ENCODE peak calls at places on chromosome 5, in four cellular contexts. U is GM12878, F is K562, M is HepG2. C is an unnamed sample.

GRCh38 chr5:39599721-39600431 is 175.1 kb upstream of the DAB2 start:
- DNase-seq in U (no peak), F (peak; percentile 52), M (no peak), C (no peak)

GRCh38 chr5:82147860-82148573 is 130.1 kb downstream of the RPS23 start:
- DNase-seq in U (no peak), F (no peak), M (no peak), C (no peak)

GRCh38 chr5:76337949-76338589 is 65.0 kb upstream of the IQGAP2 start:
- DNase-seq in U (peak; percentile 24), F (peak; percentile 79), M (peak; percentile 60), C (peak; percentile 68)

GRCh38 chr5:140339636-140340035 is 6.8 kb downstream of the HBEGF start:
- DNase-seq in U (no peak), F (no peak), M (no peak), C (no peak)

GRCh38 chr5:170387775-170388174 is 1.4 kb downstream of the KCNMB1 start:
- DNase-seq in U (no peak), F (no peak), M (no peak), C (no peak)

GRCh38 chr5:78548216-78548615 is 100.4 kb downstream of the LHFPL2 start:
- DNase-seq in U (no peak), F (no peak), M (no peak), C (no peak)

GRCh38 chr5:41587668-41588067 is 77.3 kb upstream of the PLCXD3 start:
- DNase-seq in U (no peak), F (no peak), M (no peak), C (no peak)

GRCh38 chr5:140571105-140571504 is 6.5 kb downstream of the SLC35A4 start:
- DNase-seq in U (no peak), F (no peak), M (no peak), C (no peak)

GRCh38 chr5:89399553-89399952 is 516.6 kb upstream of the MEF2C start:
- DNase-seq in U (no peak), F (no peak), M (no peak), C (no peak)

GRCh38 chr5:79567926-79568549 is 44.2 kb upstream of the TENT2 start:
- DNase-seq in U (no peak), F (no peak), M (no peak), C (no peak)

GRCh38 chr5:125478599-125478998 is 732.2 kb upstream of the ZNF608 start:
- DNase-seq in U (no peak), F (no peak), M (no peak), C (no peak)

GRCh38 chr5:125890387-125890955 is 532.7 kb upstream of the GRAMD2B start:
- DNase-seq in U (no peak), F (no peak), M (no peak), C (no peak)

GRCh38 chr5:32859211-32859641 is 148.1 kb downstream of the NPR3 start:
- DNase-seq in U (no peak), F (no peak), M (no peak), C (no peak)
- H3K27me3 ChIP-seq in U (no peaks in the 10 kb centered on the region), F (no peaks in the 10 kb centered on the region), M (no peaks in the 10 kb centered on the region), C (no peaks in the 10 kb centered on the region)

GRCh38 chr5:179408646-179409045 is 63.4 kb upstream of the ADAMTS2 start:
- DNase-seq in U (no peak), F (no peak), M (no peak), C (peak; percentile 27)
- TF ChIP-seq ATF2 in U (no peak), F (no peak), M (no peak), C (no peak)

DNA sequence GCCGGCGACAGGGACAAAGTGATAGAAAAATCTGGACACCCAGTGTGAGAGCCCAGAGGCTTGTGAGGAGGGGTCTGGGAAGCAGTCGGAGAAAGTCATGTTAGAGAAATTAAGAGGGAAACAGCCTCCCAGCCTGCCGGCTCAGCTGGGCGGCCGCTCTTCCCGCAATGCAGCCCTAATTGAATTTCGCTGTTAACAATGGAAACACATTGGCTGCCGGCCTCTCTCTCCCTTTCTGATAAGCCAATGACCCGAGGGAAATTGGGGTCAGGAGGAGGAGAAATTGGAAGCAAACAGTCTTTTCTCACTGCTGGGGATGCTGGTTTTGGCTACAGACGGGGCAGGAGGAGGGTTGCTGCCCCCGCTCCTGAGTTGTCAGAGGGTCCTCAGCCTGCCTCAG is 32.2 kb downstream of the HK3 start:
- DNase-seq in U (no peak), F (peak; percentile 49), M (no peak), C (no peak)
- H3K27me3 ChIP-seq in U (peaks cover 3% of the 10 kb centered on the region), F (peaks cover 33% of the 10 kb centered on the region), M (peaks cover 28% of the 10 kb centered on the region), C (no peaks in the 10 kb centered on the region)

GRCh38 chr5:74543162-74543995 is 97.1 kb downstream of the ENC1 start:
- DNase-seq in U (no peak), F (peak; percentile 15), M (no peak), C (peak; percentile 53)

GRCh38 chr5:74541381-74541781 is 99.1 kb downstream of the ENC1 start:
- DNase-seq in U (no peak), F (no peak), M (no peak), C (no peak)

GRCh38 chr5:74544811-74545210 is 95.7 kb downstream of the ENC1 start:
- DNase-seq in U (no peak), F (no peak), M (no peak), C (no peak)

GRCh38 chr5:74540582-74540981 is 99.9 kb downstream of the ENC1 start:
- DNase-seq in U (no peak), F (no peak), M (no peak), C (no peak)

GRCh38 chr5:74542477-74542876 is 98.1 kb downstream of the ENC1 start:
- DNase-seq in U (no peak), F (no peak), M (no peak), C (no peak)
- TF ChIP-seq ATF2 in U (no peak), F (no peak), M (no peak), C (no peak)

GRCh38 chr5:2897276-2897990 is 146.0 kb upstream of the IRX2 start:
- DNase-seq in U (no peak), F (no peak), M (no peak), C (no peak)
- H3K27me3 ChIP-seq in U (no peaks in the 10 kb centered on the region), F (peaks cover 2% of the 10 kb centered on the region), M (no peaks in the 10 kb centered on the region), C (no peaks in the 10 kb centered on the region)

GRCh38 chr5:142748568-142749249 is 21.5 kb upstream of the ARHGAP26 start:
- DNase-seq in U (no peak), F (peak; percentile 29), M (peak; percentile 42), C (no peak)
- TF ChIP-seq ATF2 in U (no peak), F (no peak), M (no peak), C (no peak)

GRCh38 chr5:85148701-85149100 is 764.0 kb upstream of the EDIL3 start:
- DNase-seq in U (no peak), F (no peak), M (no peak), C (no peak)
- H3K27me3 ChIP-seq in U (no peaks in the 10 kb centered on the region), F (no peaks in the 10 kb centered on the region), M (no peaks in the 10 kb centered on the region), C (no peaks in the 10 kb centered on the region)

DNA sequence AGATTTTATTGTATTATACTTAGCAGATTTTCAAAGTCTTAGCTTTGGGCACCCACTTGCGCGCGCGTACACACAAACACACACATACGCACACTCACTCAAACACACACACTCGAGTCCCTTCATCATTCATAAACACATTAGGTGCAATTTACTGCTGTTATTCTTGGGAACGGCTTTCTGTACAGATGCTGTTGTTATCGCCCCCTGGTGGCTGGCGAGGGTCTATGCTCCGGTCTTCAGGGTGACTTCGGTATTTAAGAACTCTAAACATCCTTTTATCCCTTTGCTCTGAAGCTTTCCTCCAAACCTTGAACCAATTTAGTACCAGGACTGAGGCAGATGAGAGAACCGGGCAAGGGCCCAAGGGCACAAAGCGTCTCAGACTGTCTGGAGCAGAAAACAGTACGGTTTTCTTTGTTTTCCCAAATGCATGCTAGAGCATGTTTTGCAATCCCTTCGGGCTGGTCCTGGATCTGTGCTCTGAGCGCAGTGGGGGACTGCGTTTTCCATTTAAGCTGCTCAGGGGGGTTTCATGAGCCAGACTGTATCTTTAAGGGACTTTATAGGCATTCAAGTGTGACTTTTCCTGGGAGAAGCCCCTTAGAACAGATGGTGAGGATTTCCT is 1.7 kb upstream of the SLIT3 start:
- DNase-seq in U (peak; percentile 2), F (peak; percentile 78), M (peak; percentile 44), C (no peak)
- TF ChIP-seq ATF2 in U (no peak), F (no peak), M (no peak), C (no peak)